ENCODE peak calls at places on chromosomes 6 and 20, in six cellular contexts. V, X, L, F, O and H are unnamed samples.

GRCh38 chr6:47267301-47267700 is 42.4 kb downstream of the TNFRSF21 start:
- DNase-seq in V (peak; percentile 66), X (no peak), L (no peak), F (no peak), O (no peak), H (no peak)

GRCh38 chr6:8177721-8178120 is 75.4 kb upstream of the EEF1E1 start:
- DNase-seq in V (peak; percentile 56), X (no peak), L (no peak), F (no peak), O (no peak), H (no peak)

GRCh38 chr6:25175216-25175615 is 104.0 kb upstream of the CARMIL1 start:
- DNase-seq in V (peak; percentile 82), X (no peak), L (no peak), F (no peak), O (no peak), H (no peak)

GRCh38 chr6:116316772-116317467 is 37.2 kb upstream of the TSPYL1 start:
- DNase-seq in V (no peak), X (no peak), L (no peak), F (no peak), O (no peak), H (no peak)

GRCh38 chr6:17281100-17281496 is at the start of gene RBM24:
- DNase-seq in V (peak; percentile 80), X (peak; percentile 26), L (peak; percentile 13), F (peak; percentile 64), O (no peak), H (no peak)

GRCh38 chr6:7674291-7674690 is 51.6 kb upstream of the BMP6 start:
- DNase-seq in V (no peak), X (no peak), L (no peak), F (no peak), O (no peak), H (no peak)

GRCh38 chr6:40295251-40295949 is 291.8 kb downstream of the LRFN2 start:
- DNase-seq in V (no peak), X (no peak), L (no peak), F (no peak), O (no peak), H (no peak)

GRCh38 chr6:170480045-170480714 is 72.9 kb downstream of the PSMB1 start:
- DNase-seq in V (no peak), X (no peak), L (peak; percentile 93), F (no peak), O (no peak), H (no peak)

GRCh38 chr20:34566978-34567884 is 8.7 kb downstream of the MAP1LC3A start:
- DNase-seq in V (no peak), X (no peak), L (no peak), F (no peak), O (no peak), H (no peak)

GRCh38 chr6:167703347-167703746 is 123.4 kb upstream of the AFDN start:
- DNase-seq in V (no peak), X (no peak), L (no peak), F (no peak), O (no peak), H (no peak)

GRCh38 chr6:111761783-111762312 is 111.4 kb downstream of the FYN start:
- DNase-seq in V (peak; percentile 25), X (no peak), L (no peak), F (no peak), O (no peak), H (no peak)

GRCh38 chr6:98834060-98835031 is at the start of gene POU3F2:
- DNase-seq in V (peak; percentile 99), X (peak; percentile 36), L (peak; percentile 96), F (peak; percentile 93), O (peak; percentile 47), H (peak; percentile 99)

GRCh38 chr20:8082025-8082424 is 50.0 kb upstream of the PLCB1 start:
- DNase-seq in V (peak; percentile 17), X (no peak), L (no peak), F (no peak), O (no peak), H (no peak)

GRCh38 chr6:52994789-52995078 is 350 bp downstream of the GSTA4 start:
- DNase-seq in V (peak; percentile 43), X (no peak), L (no peak), F (peak; percentile 59), O (no peak), H (peak; percentile 14)

GRCh38 chr20:3502878-3503277 is 32.1 kb downstream of the ATRN start:
- DNase-seq in V (no peak), X (no peak), L (no peak), F (no peak), O (no peak), H (no peak)

GRCh38 chr6:37207903-37208456 is 38.0 kb downstream of the PIM1 start:
- DNase-seq in V (peak; percentile 59), X (peak; percentile 91), L (peak; percentile 48), F (peak; percentile 65), O (peak; percentile 76), H (peak; percentile 51)

GRCh38 chr6:83862776-83863471 is 3.4 kb downstream of the CYB5R4 start:
- DNase-seq in V (peak; percentile 35), X (no peak), L (no peak), F (no peak), O (no peak), H (no peak)

GRCh38 chr20:16064991-16065707 is 508.1 kb downstream of the KIF16B start:
- DNase-seq in V (no peak), X (no peak), L (no peak), F (no peak), O (no peak), H (no peak)

GRCh38 chr6:71886184-71887005 is at the start of gene RIMS1:
- DNase-seq in V (peak; percentile 23), X (no peak), L (peak; percentile 12), F (peak; percentile 64), O (no peak), H (peak; percentile 22)

GRCh38 chr6:150008588-150008987 is 16.7 kb downstream of the RAET1L start:
- DNase-seq in V (no peak), X (no peak), L (no peak), F (no peak), O (no peak), H (no peak)

GRCh38 chr6:147167009-147167408 is 37.2 kb upstream of the STXBP5 start:
- DNase-seq in V (no peak), X (no peak), L (no peak), F (no peak), O (no peak), H (no peak)

GRCh38 chr6:94478178-94479140 is 1059.1 kb upstream of the EPHA7 start:
- DNase-seq in V (no peak), X (no peak), L (peak; percentile 87), F (no peak), O (no peak), H (peak; percentile 79)

GRCh38 chr6:120608826-120609225 is 725.5 kb downstream of the TBC1D32 start:
- DNase-seq in V (peak; percentile 56), X (no peak), L (no peak), F (no peak), O (no peak), H (no peak)

GRCh38 chr20:51462566-51463276 is 79.8 kb downstream of the NFATC2 start:
- DNase-seq in V (peak; percentile 70), X (no peak), L (peak; percentile 40), F (no peak), O (no peak), H (no peak)

GRCh38 chr20:56166781-56167465 is 81.6 kb upstream of the MC3R start:
- DNase-seq in V (no peak), X (no peak), L (peak; percentile 51), F (no peak), O (no peak), H (peak; percentile 68)

GRCh38 chr6:169070506-169071176 is 183.0 kb downstream of the THBS2 start:
- DNase-seq in V (peak; percentile 100), X (no peak), L (no peak), F (no peak), O (no peak), H (no peak)